ENCODE peak calls at places on chromosomes 4 and X, in ten cellular contexts. G is AG04449, E is GM10248, N is ovary, V is kidney epithelial cell, Y is choroid plexus epithelial cell, Q is GM13977, X is astrocyte of the spinal cord, T is A673, S is RWPE2. A is an unnamed sample.

GRCh38 chr4:102517753-102518152 is 16.6 kb downstream of the NFKB1 start:
- DNase-seq in G (no peak), E (no peak), N (no peak), V (no peak), Y (peak; percentile 66), Q (no peak), X (no peak), T (peak; percentile 37), S (no peak), A (no peak)

GRCh38 chrX:47179928-47180255 is 13.7 kb upstream of the UBA1 start:
- DNase-seq in G (no peak), E (no peak), N (no peak), V (no peak), Y (no peak), Q (no peak), X (no peak), T (no peak), S (no peak), A (no peak)

GRCh38 chrX:118644378-118644777 is 83.0 kb upstream of the IL13RA1 start:
- DNase-seq in G (no peak), E (no peak), N (no peak), V (peak; percentile 7), Y (peak; percentile 80), Q (no peak), X (peak; percentile 51), T (peak; percentile 54), S (no peak), A (no peak)

GRCh38 chr4:7288751-7289523 is 96.6 kb downstream of the SORCS2 start:
- DNase-seq in G (no peak), E (no peak), N (no peak), V (no peak), Y (no peak), Q (no peak), X (no peak), T (no peak), S (no peak), A (no peak)

GRCh38 chr4:176841730-176842129 is 49.0 kb upstream of the VEGFC start:
- DNase-seq in G (peak; percentile 87), E (no peak), N (no peak), V (peak; percentile 16), Y (peak; percentile 62), Q (no peak), X (peak; percentile 73), T (peak; percentile 91), S (no peak), A (no peak)

GRCh38 chr4:2451036-2451520 is 17.8 kb upstream of the RNF4 start:
- DNase-seq in G (no peak), E (no peak), N (no peak), V (no peak), Y (no peak), Q (no peak), X (no peak), T (no peak), S (no peak), A (no peak)

GRCh38 chr4:80309301-80310004 is 26.1 kb upstream of the CFAP299 start:
- DNase-seq in G (peak; percentile 72), E (no peak), N (no peak), V (peak; percentile 74), Y (peak; percentile 86), Q (no peak), X (peak; percentile 93), T (no peak), S (peak; percentile 52), A (peak; percentile 54)

GRCh38 chrX:29922607-29923006 is 292.8 kb upstream of the MAGEB2 start:
- DNase-seq in G (no peak), E (no peak), N (no peak), V (no peak), Y (no peak), Q (no peak), X (no peak), T (no peak), S (no peak), A (no peak)

GRCh38 chrX:1481636-1482529 is 29.2 kb upstream of the ASMTL start:
- DNase-seq in G (peak; percentile 57), E (peak; percentile 69), N (no peak), V (peak; percentile 43), Y (peak; percentile 97), Q (peak; percentile 72), X (peak; percentile 86), T (peak; percentile 93), S (no peak), A (peak; percentile 53)

GRCh38 chr4:4384837-4385236 is 2.1 kb upstream of the NSG1 start:
- DNase-seq in G (no peak), E (no peak), N (no peak), V (no peak), Y (peak; percentile 32), Q (no peak), X (no peak), T (peak; percentile 57), S (no peak), A (no peak)

DNA sequence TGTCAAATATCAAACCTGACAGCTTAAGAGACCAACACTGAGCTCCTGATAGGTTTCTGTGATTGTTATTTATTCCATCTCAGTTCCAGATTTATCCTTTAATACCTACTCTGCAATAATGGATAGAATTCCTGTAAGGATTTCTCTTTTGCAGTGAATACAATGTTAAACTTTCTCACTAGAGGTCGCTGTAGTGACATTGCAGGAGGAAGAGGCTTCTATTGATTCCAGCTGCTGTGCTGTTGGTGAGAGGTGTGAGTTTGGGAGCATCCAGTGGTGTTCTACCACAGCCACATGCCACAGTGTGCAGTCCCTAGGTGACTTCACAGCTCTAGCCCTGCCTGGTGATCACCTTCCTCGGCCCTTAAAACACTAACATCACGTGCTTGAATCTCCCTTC is 34.6 kb upstream of the DCAF8L2 start:
- DNase-seq in G (no peak), E (peak; percentile 2), N (no peak), V (no peak), Y (peak; percentile 58), Q (peak; percentile 7), X (peak; percentile 16), T (peak; percentile 53), S (no peak), A (no peak)
- TF ChIP-seq CTCF in G (no peak), E (no peak), N (no peak), V (peak; percentile 41), Y (peak; percentile 65), Q (peak; percentile 45), X (peak; percentile 39), T (peak; percentile 69), S (peak; percentile 60), A (no peak)

DNA sequence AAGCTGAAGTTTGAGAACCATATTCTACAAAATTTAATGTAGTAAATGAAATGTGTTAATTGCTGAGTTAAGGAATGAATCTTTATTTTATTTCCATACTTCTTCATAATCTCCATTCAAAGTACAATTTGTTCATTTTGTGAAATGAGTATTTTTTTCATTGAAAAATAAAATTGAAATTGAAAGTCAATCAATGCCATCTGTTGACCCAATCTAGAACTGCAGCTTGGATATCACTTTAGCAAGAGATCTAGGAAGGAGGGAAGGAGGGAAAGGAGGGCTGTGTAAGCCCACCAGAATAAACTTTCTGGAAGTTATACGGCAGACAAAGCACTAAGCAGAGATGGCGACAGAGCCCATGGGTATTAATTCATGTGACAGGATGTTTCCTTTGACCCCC is 128.4 kb downstream of the ZMAT1 start:
- DNase-seq in G (peak; percentile 0), E (no peak), N (no peak), V (no peak), Y (peak; percentile 34), Q (no peak), X (no peak), T (peak; percentile 7), S (no peak), A (no peak)
- TF ChIP-seq CTCF in G (no peak), E (peak; percentile 30), N (no peak), V (peak; percentile 49), Y (peak; percentile 45), Q (peak; percentile 30), X (peak; percentile 50), T (peak; percentile 54), S (peak; percentile 35), A (peak; percentile 51)

DNA sequence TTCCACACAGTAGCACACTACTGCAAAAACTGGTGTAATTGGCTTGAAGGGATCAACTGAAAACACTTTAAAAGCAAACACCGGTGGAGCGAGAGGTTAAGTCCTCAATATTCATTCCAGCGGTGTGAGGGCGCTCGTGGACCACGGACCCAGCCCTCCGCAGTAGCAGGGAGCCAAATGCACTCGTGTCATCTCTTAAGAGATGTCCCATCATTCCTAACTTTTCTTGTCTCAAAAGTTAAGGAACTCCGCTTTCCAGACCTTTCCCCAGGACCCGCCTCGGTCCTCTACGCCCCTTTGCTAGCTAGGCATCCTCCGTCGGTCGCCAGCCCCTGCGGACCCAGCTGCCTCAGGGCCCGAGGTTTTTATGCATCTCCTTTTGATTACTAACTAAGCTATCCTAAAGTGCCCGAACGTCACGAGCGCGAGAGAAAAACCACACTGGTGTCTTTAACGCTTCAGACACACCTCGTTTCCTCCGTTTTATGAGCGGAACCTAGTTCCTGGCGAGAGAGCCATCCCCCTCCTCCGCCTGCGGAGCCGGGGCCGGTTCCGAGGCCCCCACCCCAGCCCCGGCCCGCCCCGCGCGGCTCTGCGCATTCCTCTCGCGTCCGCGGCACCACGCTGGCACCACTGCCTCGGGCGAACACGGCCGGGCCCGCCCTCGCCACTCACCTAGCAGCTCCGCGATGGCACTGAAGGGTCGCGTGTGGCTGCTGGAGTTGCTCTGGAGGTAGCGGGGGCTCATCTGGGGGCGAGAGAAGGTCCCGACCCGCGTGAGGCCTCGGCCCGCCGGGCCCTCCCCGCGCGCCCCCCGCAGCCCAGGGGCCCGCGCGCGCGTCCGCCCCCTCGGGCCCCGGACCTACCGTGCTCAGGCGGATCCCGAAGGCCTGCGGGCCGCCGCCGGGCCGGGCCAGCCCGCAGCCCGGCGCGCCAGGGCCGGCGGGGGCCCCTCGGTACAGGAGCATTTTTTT is 723 bp downstream of the MORC4 start:
- DNase-seq in G (no peak), E (peak; percentile 7), N (peak; percentile 49), V (no peak), Y (peak; percentile 63), Q (peak; percentile 11), X (peak; percentile 59), T (peak; percentile 64), S (no peak), A (no peak)
- TF ChIP-seq CTCF in G (peak; percentile 56), E (peak; percentile 49), N (no peak), V (peak; percentile 38), Y (peak; percentile 64), Q (peak; percentile 37), X (peak; percentile 55), T (peak; percentile 55), S (peak; percentile 65), A (peak; percentile 59)

GRCh38 chrX:130055103-130055502 is 55.2 kb downstream of the ELF4 start:
- DNase-seq in G (peak; percentile 17), E (no peak), N (no peak), V (no peak), Y (peak; percentile 65), Q (no peak), X (peak; percentile 50), T (no peak), S (no peak), A (peak; percentile 33)

GRCh38 chrX:130055899-130056298 is 54.4 kb downstream of the ELF4 start:
- DNase-seq in G (no peak), E (no peak), N (no peak), V (no peak), Y (no peak), Q (no peak), X (no peak), T (no peak), S (no peak), A (no peak)

GRCh38 chrX:130049821-130050220 is 60.5 kb downstream of the ELF4 start:
- DNase-seq in G (no peak), E (no peak), N (no peak), V (no peak), Y (no peak), Q (no peak), X (no peak), T (no peak), S (no peak), A (no peak)

GRCh38 chrX:130051176-130051845 is 59.0 kb downstream of the ELF4 start:
- DNase-seq in G (no peak), E (no peak), N (no peak), V (no peak), Y (no peak), Q (no peak), X (no peak), T (no peak), S (no peak), A (no peak)

GRCh38 chrX:130053236-130053635 is 57.1 kb downstream of the ELF4 start:
- DNase-seq in G (no peak), E (no peak), N (no peak), V (no peak), Y (no peak), Q (no peak), X (no peak), T (no peak), S (no peak), A (no peak)
- TF ChIP-seq CTCF in G (no peak), E (no peak), N (no peak), V (no peak), Y (no peak), Q (no peak), X (no peak), T (no peak), S (no peak), A (no peak)